ENCODE peak calls at places on chromosomes 6 and 20, in six cellular contexts. Y, X, Z, F, W and E are unnamed samples.
A peak's percentile ranks its signal among the peaks of the same experiment; 100 is the strongest.

GRCh38 chr20:50475879-50476292 is 34.3 kb upstream of the PTPN1 start:
- DNase-seq in Y (peak; percentile 61), F (peak; percentile 60), X (no peak), Z (no peak), W (peak; percentile 65), E (no peak)

GRCh38 chr6:104718672-104719071 is 141.0 kb downstream of the HACE1 start:
- DNase-seq in Z (no peak), X (no peak), Y (no peak), W (no peak), F (no peak), E (no peak)

GRCh38 chr6:98932424-98932823 is 15.3 kb downstream of the FBXL4 start:
- DNase-seq in Z (no peak), W (no peak), F (no peak), Y (no peak), X (no peak), E (no peak)

GRCh38 chr20:37348643-37349516 is 2.9 kb downstream of the SRC start:
- DNase-seq in Y (no peak), X (peak; percentile 44), Z (no peak), W (no peak), F (peak; percentile 78), E (no peak)

GRCh38 chr6:39836621-39837020 is 44.4 kb downstream of the DAAM2 start:
- DNase-seq in Y (no peak), X (no peak), Z (no peak), W (no peak), F (no peak), E (no peak)

GRCh38 chr20:26347396-26347795 is 650.7 kb upstream of the ZNF337 start:
- DNase-seq in W (no peak), X (no peak), F (no peak), Z (no peak), Y (no peak), E (no peak)

GRCh38 chr20:36173451-36173933 is 19.0 kb downstream of the EPB41L1 start:
- DNase-seq in Z (no peak), Y (peak; percentile 41), X (no peak), W (no peak), F (no peak), E (no peak)

GRCh38 chr6:38786486-38786885 is 71.4 kb downstream of the DNAH8 start:
- DNase-seq in X (no peak), Z (no peak), Y (no peak), F (no peak), W (no peak), E (no peak)

GRCh38 chr20:370977-371754 is 9.4 kb upstream of the TRIB3 start:
- DNase-seq in Z (no peak), F (no peak), W (no peak), Y (no peak), X (no peak), E (no peak)

GRCh38 chr20:53524589-53525311 is 68.9 kb downstream of the ZNF217 start:
- DNase-seq in Y (no peak), F (no peak), X (no peak), Z (no peak), W (no peak), E (no peak)

GRCh38 chr6:157269261-157269794 is 54.0 kb downstream of the TMEM242 start:
- DNase-seq in F (peak; percentile 82), W (no peak), Z (peak; percentile 85), X (no peak), Y (peak; percentile 39), E (peak; percentile 27)

GRCh38 chr6:156060013-156060412 is 604.4 kb upstream of the NOX3 start:
- DNase-seq in X (no peak), Y (no peak), F (no peak), Z (no peak), W (no peak), E (no peak)

GRCh38 chr20:1619861-1620444 is at the start of gene SIRPB1:
- DNase-seq in F (no peak), X (peak; percentile 57), Z (no peak), W (peak; percentile 60), Y (no peak), E (no peak)

GRCh38 chr20:41277049-41277448 is 40.5 kb downstream of the ZHX3 start:
- DNase-seq in Z (no peak), X (no peak), Y (no peak), W (no peak), F (no peak), E (no peak)

GRCh38 chr20:36398515-36398914 is 92.4 kb downstream of the DLGAP4 start:
- DNase-seq in F (no peak), X (no peak), W (no peak), Z (no peak), Y (no peak), E (no peak)

GRCh38 chr6:139236105-139236504 is 55.7 kb downstream of the TXLNB start:
- DNase-seq in Y (no peak), W (no peak), F (no peak), X (no peak), Z (no peak), E (no peak)

GRCh38 chr6:69796081-69796626 is 656 bp downstream of the LMBRD1 start:
- DNase-seq in Y (peak; percentile 48), W (peak; percentile 82), F (peak; percentile 54), Z (no peak), X (no peak), E (no peak)

GRCh38 chr6:166584046-166584679 is 2.3 kb downstream of the RAMACL start:
- DNase-seq in Y (no peak), W (no peak), X (no peak), Z (no peak), F (no peak), E (no peak)

GRCh38 chr6:14275493-14275851 is 157.9 kb downstream of the CD83 start:
- DNase-seq in Z (peak; percentile 50), F (peak; percentile 51), Y (peak; percentile 19), X (no peak), W (no peak), E (no peak)

GRCh38 chr6:26179675-26180074 is 92.4 kb downstream of the HFE start:
- DNase-seq in Y (no peak), F (no peak), W (no peak), Z (no peak), X (no peak), E (no peak)

GRCh38 chr6:170022827-170023619 is 267.9 kb downstream of the DLL1 start:
- DNase-seq in Z (peak; percentile 67), X (peak; percentile 67), W (no peak), Y (no peak), F (no peak), E (no peak)

GRCh38 chr6:65112435-65112834 is 594.6 kb downstream of the EYS start:
- DNase-seq in F (no peak), W (no peak), X (no peak), Z (no peak), Y (no peak), E (no peak)

GRCh38 chr6:166330612-166331011 is 11.7 kb downstream of the SFT2D1 start:
- DNase-seq in X (peak; percentile 72), W (no peak), Y (peak; percentile 42), Z (peak; percentile 67), F (no peak), E (no peak)

GRCh38 chr20:32975698-32976674 is 28.2 kb downstream of the SUN5 start:
- DNase-seq in Y (no peak), F (no peak), Z (peak; percentile 48), X (peak; percentile 46), W (no peak), E (no peak)

GRCh38 chr20:17928633-17929311 is 39.8 kb downstream of the SNX5 start:
- DNase-seq in Z (no peak), Y (no peak), F (no peak), X (peak; percentile 69), W (no peak), E (no peak)

GRCh38 chr20:17933711-17934110 is 34.9 kb downstream of the SNX5 start:
- DNase-seq in W (no peak), X (no peak), F (no peak), Z (no peak), Y (no peak), E (no peak)

GRCh38 chr20:17928211-17928611 is 40.4 kb downstream of the SNX5 start:
- DNase-seq in F (no peak), X (no peak), Z (no peak), W (no peak), Y (no peak), E (no peak)

GRCh38 chr20:17934141-17934862 is 34.3 kb downstream of the SNX5 start:
- DNase-seq in Y (no peak), F (no peak), X (no peak), W (no peak), Z (no peak), E (no peak)

GRCh38 chr20:17931513-17931912 is 37.1 kb downstream of the SNX5 start:
- DNase-seq in Y (no peak), X (no peak), Z (no peak), W (no peak), F (no peak), E (no peak)
- H3K4me1 ChIP-seq in Y (peaks cover 7% of the 10 kb centered on the region), X (peaks cover 8% of the 10 kb centered on the region), Z (peaks cover 28% of the 10 kb centered on the region), W (no peaks in the 10 kb centered on the region), F (peaks cover 2% of the 10 kb centered on the region), E (peaks cover 33% of the 10 kb centered on the region)

DNA sequence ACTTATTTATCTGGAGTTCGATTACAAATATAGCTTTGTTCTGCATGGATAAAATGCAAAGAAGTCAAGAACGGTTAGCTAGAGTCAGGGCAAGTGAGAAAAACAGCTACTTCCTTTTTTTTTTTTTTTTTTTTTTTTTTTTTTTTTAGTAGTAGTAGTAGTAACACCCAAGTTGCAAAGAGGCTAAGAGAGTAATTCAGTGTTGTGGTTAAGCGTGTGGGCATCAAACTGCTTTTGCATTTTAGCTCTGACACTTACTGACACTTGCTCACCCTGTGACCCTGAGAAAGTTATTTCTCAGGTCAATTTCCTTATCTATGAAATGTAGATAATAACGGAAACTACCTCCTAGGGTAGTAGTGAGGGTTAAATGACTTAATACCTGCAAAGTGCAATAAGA is 86.6 kb upstream of the BACH2 start:
- DNase-seq in Z (no peak), F (no peak), Y (no peak), W (no peak), X (no peak), E (no peak)
- H3K4me3 ChIP-seq in Z (no peak overlapping the region), F (no peak overlapping the region), Y (no peak overlapping the region), W (no peak overlapping the region), X (no peak overlapping the region), E (no peak overlapping the region)

DNA sequence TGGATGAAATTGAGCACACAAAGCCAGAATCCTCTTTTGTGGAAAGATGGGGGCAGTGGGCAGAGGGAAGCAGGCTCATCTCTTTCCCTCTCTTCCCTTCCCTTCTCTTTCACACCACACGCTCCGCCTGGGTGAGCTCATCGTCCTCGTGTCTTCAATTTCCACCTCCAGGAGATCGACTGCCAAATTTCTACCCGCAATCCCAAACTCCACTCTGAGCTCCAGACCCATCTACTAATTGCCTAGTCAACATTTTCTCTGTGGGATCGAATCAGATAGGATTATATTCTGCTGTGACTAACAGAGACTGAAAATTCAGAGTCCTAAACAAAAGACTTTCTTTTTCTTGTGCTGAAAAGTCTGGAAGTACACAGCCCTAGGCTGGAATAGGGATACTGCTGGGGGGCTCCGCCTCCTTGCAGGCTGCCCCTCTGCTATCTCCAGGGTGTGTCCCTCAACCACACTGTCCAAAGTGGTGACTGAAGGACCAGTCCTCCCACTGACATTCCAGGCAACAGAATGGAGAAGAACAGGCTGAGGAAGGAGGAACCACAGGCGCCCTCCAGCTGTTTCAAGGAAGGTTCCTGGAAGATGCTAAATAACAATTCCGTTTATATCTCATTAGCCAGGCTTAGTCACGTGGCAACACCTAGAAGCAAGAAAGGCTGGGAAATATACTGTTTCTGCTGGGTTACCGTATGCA is 5.0 kb upstream of the HSPA12B start:
- DNase-seq in Z (no peak), W (no peak), Y (peak; percentile 48), X (peak; percentile 36), F (peak; percentile 48), E (no peak)
- TF ChIP-seq CTCF in Z (no peak), W (no peak), Y (no peak), X (no peak), F (no peak), E (no peak)

GRCh38 chr20:23007886-23008285 is 27.2 kb upstream of the SSTR4 start:
- DNase-seq in Y (no peak), X (no peak), W (no peak), Z (no peak), F (no peak), E (no peak)
- H3K4me1 ChIP-seq in Y (no peaks in the 10 kb centered on the region), X (peaks cover 3% of the 10 kb centered on the region), W (peaks cover 4% of the 10 kb centered on the region), Z (peaks cover 3% of the 10 kb centered on the region), F (no peaks in the 10 kb centered on the region), E (no peaks in the 10 kb centered on the region)

GRCh38 chr6:137707590-137708360 is 159.3 kb upstream of the TNFAIP3 start:
- DNase-seq in Z (no peak), F (peak; percentile 77), X (no peak), W (peak; percentile 94), Y (peak; percentile 89), E (no peak)
- H3K4me3 ChIP-seq in Z (peak overlapping the region; percentile 20), F (no peak overlapping the region), X (peak overlapping the region; percentile 31), W (peak overlapping the region; percentile 6), Y (no peak overlapping the region), E (peak overlapping the region; percentile 56)